ENCODE peak calls at places on chromosome 16, in five cellular contexts. U is heart left ventricle, R is prostate gland, P is right cardiac atrium, B is GM12878. Y is an unnamed sample.

GRCh38 chr16:84585886-84586285 is 32.0 kb downstream of the COTL1 start:
- DNase-seq in U (no peak), R (no peak), P (no peak), B (no peak), Y (no peak)

GRCh38 chr16:76653390-76654026 is 376.3 kb downstream of the CNTNAP4 start:
- DNase-seq in U (no peak), R (no peak), P (no peak), B (peak; percentile 9), Y (peak; percentile 73)

GRCh38 chr16:22225060-22225459 is 19.0 kb downstream of the EEF2K start:
- DNase-seq in U (no peak), R (peak; percentile 34), P (no peak), B (no peak), Y (no peak)

GRCh38 chr16:3389663-3390338 is 11.0 kb downstream of the ZSCAN32 start:
- DNase-seq in U (no peak), R (no peak), P (no peak), B (no peak), Y (no peak)

GRCh38 chr16:11726008-11726407 is 16.6 kb downstream of the TXNDC11 start:
- DNase-seq in U (no peak), R (no peak), P (no peak), B (no peak), Y (no peak)

GRCh38 chr16:7086842-7087616 is 245.6 kb upstream of the RBFOX1 start:
- DNase-seq in U (peak; percentile 8), R (no peak), P (peak; percentile 12), B (no peak), Y (no peak)

GRCh38 chr16:58011652-58012051 is 10.4 kb downstream of the USB1 start:
- DNase-seq in U (no peak), R (no peak), P (no peak), B (no peak), Y (no peak)

GRCh38 chr16:82229800-82230619 is 60.0 kb upstream of the MPHOSPH6 start:
- DNase-seq in U (peak; percentile 49), R (peak; percentile 72), P (peak; percentile 65), B (peak; percentile 3), Y (peak; percentile 81)

GRCh38 chr16:31201511-31202401 is 804 bp downstream of the PYCARD start:
- DNase-seq in U (peak; percentile 40), R (no peak), P (peak; percentile 48), B (no peak), Y (no peak)

GRCh38 chr16:86046026-86046713 is 147.2 kb downstream of the IRF8 start:
- DNase-seq in U (no peak), R (no peak), P (no peak), B (no peak), Y (no peak)

GRCh38 chr16:11994187-11995119 is 17.9 kb downstream of the SNX29 start:
- DNase-seq in U (peak; percentile 54), R (no peak), P (peak; percentile 34), B (no peak), Y (no peak)

DNA sequence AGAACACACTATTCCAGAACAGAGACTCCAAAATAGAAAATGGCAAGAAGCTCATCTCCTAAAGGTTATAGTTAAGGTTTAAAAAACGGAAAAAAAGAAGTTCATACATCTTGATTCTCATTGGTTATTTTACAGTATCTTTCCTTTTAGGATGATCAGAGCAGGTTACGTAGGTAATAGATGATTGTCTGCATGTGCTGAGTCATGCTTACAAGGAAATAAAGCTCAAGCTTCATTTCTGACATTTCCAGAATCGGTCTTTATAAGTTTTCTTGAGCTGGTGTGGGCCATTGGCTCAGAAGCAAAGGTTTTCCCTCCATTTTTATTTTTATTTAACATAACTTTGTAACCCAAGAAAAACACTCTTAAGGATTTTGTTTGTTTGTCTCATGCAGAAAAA is 1030.3 kb upstream of the CDH8 start:
- DNase-seq in U (no peak), R (no peak), P (no peak), B (no peak), Y (no peak)
- H3K27me3 ChIP-seq in U (no peaks in the 10 kb centered on the region), R (no peaks in the 10 kb centered on the region), P (no peaks in the 10 kb centered on the region), B (no peaks in the 10 kb centered on the region), Y (no peaks in the 10 kb centered on the region)

GRCh38 chr16:27407158-27407557 is 5.2 kb downstream of the IL21R start:
- DNase-seq in U (no peak), R (no peak), P (no peak), B (no peak), Y (no peak)
- H3K27ac ChIP-seq in U (peak overlapping the region; percentile 55), R (no peak overlapping the region), P (no peak overlapping the region), B (peak overlapping the region; percentile 97), Y (no peak overlapping the region)

DNA sequence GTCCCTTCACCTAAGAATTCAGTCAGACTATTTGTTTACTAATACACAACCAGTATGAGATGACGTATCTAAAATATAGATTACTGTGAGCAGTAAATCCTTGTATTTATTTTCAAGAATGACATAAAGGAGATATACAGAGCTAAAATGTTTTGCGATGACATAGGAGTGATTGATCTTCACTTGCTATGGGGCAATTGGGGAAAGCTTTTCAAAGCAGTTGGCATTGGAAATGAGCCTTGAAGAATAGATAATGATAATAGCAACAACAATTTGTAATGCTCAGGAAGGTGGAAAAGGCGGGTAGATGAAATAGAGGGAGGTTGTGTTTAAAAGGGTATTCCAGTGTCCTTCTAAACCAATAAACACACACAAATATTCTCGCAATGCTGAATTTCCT is 623.7 kb downstream of the CDH8 start:
- DNase-seq in U (no peak), R (no peak), P (no peak), B (no peak), Y (no peak)
- H3K27me3 ChIP-seq in U (no peaks in the 10 kb centered on the region), R (no peaks in the 10 kb centered on the region), P (no peaks in the 10 kb centered on the region), B (no peaks in the 10 kb centered on the region), Y (no peaks in the 10 kb centered on the region)

GRCh38 chr16:88421871-88422433 is 31.1 kb upstream of the ZFPM1 start:
- DNase-seq in U (no peak), R (no peak), P (no peak), B (no peak), Y (no peak)

GRCh38 chr16:88423448-88423850 is 29.6 kb upstream of the ZFPM1 start:
- DNase-seq in U (no peak), R (no peak), P (no peak), B (no peak), Y (no peak)

GRCh38 chr16:88421301-88421700 is 31.8 kb upstream of the ZFPM1 start:
- DNase-seq in U (no peak), R (no peak), P (no peak), B (no peak), Y (no peak)

GRCh38 chr16:88424536-88425230 is 28.4 kb upstream of the ZFPM1 start:
- DNase-seq in U (no peak), R (peak; percentile 69), P (no peak), B (no peak), Y (no peak)

DNA sequence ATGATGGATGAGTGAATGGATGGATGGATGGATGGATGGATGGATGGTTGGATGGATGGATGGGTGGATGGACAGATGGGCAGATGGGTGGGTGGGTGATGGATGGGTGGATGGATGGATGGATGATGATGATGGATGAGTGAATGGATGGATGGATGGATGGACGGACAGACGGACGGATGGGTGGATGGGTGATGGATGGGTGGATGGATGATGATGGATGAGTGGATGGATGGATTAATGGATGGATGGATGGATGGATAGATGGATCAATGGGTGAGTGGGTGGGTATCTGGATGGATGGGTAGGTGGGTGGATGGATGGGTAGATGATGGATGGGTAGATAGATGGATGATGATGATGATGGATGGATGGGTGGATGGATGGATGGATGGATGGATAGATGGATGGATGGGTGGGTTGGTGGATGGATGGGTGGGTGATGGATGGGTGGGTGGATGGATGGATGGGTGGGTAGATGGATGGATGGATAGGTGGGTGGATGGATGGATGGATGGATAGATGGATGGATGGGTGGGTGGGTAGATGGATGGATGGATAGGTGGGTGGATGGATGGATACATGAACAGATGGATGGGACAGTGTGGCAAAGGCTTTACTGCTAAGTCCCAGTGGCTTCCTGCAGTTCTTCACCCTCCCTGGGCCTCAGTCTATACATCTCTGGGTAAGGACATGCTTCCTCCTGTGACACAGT is 30.2 kb upstream of the ZFPM1 start:
- DNase-seq in U (no peak), R (no peak), P (no peak), B (no peak), Y (no peak)
- H3K27ac ChIP-seq in U (no peak overlapping the region), R (no peak overlapping the region), P (no peak overlapping the region), B (no peak overlapping the region), Y (no peak overlapping the region)

DNA sequence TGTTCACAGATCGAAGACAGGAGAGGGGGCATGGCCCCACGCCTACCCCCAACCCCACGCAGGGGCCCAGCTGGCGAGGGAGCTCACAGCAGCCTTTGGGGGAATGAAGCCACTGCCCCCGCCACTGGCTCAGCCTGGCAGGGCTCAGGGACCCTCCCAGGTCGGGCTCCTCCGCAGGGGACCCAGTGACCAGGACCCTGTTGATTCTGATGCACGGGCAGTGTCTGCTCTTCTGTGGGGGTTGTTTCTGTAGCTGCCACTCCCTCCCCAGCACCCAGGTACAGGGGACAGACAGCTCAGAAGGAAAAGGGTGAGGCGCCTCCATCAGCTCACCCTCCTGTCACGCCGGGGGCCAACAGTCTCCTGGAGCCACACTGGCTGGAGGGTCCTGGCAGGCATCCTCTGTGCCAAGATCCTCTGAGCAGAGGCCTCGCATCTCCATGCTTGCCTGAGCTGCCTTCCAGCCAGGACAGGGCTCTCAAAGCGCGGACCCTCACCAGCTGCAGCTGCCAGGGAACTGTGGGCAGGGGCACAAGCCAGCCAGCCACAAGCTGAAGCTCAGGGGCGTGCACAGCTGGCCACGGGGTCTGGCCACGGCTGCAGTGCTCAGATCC is 49.1 kb downstream of the ZNF778 start:
- DNase-seq in U (no peak), R (no peak), P (no peak), B (no peak), Y (no peak)
- H3K27me3 ChIP-seq in U (no peaks in the 10 kb centered on the region), R (no peaks in the 10 kb centered on the region), P (no peaks in the 10 kb centered on the region), B (no peaks in the 10 kb centered on the region), Y (no peaks in the 10 kb centered on the region)

Y was measured in cardiac muscle cell.